ENCODE peak calls at places on chromosomes 16 and 17, in seven cellular contexts. One of them, this sample, is unnamed. For H3K27me3, the result is how much of the 10 kb centered on the place peaks cover.

GRCh38 chr17:73279704-73280103 is 18.0 kb upstream of the CPSF4L start:
- DNase-seq in adrenal gland: no peak
- DNase-seq in colonic mucosa: no peak
- DNase-seq in tibial nerve: no peak
- DNase-seq in PC-9: no peak
- DNase-seq in transverse colon: no peak
- DNase-seq in right lobe of liver: no peak
- DNase-seq in this sample: no peak

GRCh38 chr16:1941924-1942809 is 832 bp downstream of the MSRB1 start:
- DNase-seq in adrenal gland: no peak
- DNase-seq in colonic mucosa: peak
- DNase-seq in tibial nerve: no peak
- DNase-seq in PC-9: peak
- DNase-seq in transverse colon: no peak
- DNase-seq in right lobe of liver: no peak
- DNase-seq in this sample: no peak

GRCh38 chr17:40399185-40399584 is 18.5 kb downstream of the TOP2A start:
- DNase-seq in adrenal gland: no peak
- DNase-seq in colonic mucosa: no peak
- DNase-seq in tibial nerve: no peak
- DNase-seq in PC-9: no peak
- DNase-seq in transverse colon: no peak
- DNase-seq in right lobe of liver: no peak
- DNase-seq in this sample: no peak

GRCh38 chr17:63421681-63422645 is 24.1 kb downstream of the CYB561 start:
- DNase-seq in adrenal gland: no peak
- DNase-seq in colonic mucosa: no peak
- DNase-seq in tibial nerve: no peak
- DNase-seq in PC-9: no peak
- DNase-seq in transverse colon: no peak
- DNase-seq in right lobe of liver: no peak
- DNase-seq in this sample: no peak

GRCh38 chr16:30924086-30924714 is 828 bp downstream of the FBXL19 start:
- DNase-seq in adrenal gland: no peak
- DNase-seq in colonic mucosa: peak
- DNase-seq in tibial nerve: no peak
- DNase-seq in PC-9: no peak
- DNase-seq in transverse colon: peak
- DNase-seq in right lobe of liver: peak
- DNase-seq in this sample: no peak

GRCh38 chr16:56910654-56911539 is 21.0 kb upstream of the HERPUD1 start:
- DNase-seq in adrenal gland: peak
- DNase-seq in colonic mucosa: no peak
- DNase-seq in tibial nerve: peak
- DNase-seq in PC-9: no peak
- DNase-seq in transverse colon: peak
- DNase-seq in right lobe of liver: no peak
- DNase-seq in this sample: no peak

GRCh38 chr17:74453665-74454196 is 12.7 kb upstream of the CD300A start:
- DNase-seq in adrenal gland: no peak
- DNase-seq in colonic mucosa: peak
- DNase-seq in tibial nerve: no peak
- DNase-seq in PC-9: no peak
- DNase-seq in transverse colon: no peak
- DNase-seq in right lobe of liver: no peak
- DNase-seq in this sample: no peak

GRCh38 chr16:693766-694165 is 3.6 kb upstream of the WDR24 start:
- DNase-seq in adrenal gland: no peak
- DNase-seq in colonic mucosa: no peak
- DNase-seq in tibial nerve: no peak
- DNase-seq in PC-9: no peak
- DNase-seq in transverse colon: no peak
- DNase-seq in right lobe of liver: no peak
- DNase-seq in this sample: no peak

GRCh38 chr16:67430504-67431076 is 331 bp upstream of the HSD11B2 start:
- DNase-seq in adrenal gland: no peak
- DNase-seq in colonic mucosa: peak
- DNase-seq in tibial nerve: no peak
- DNase-seq in PC-9: peak
- DNase-seq in transverse colon: peak
- DNase-seq in right lobe of liver: peak
- DNase-seq in this sample: no peak

GRCh38 chr17:74351552-74352210 is 10.0 kb downstream of the BTBD17 start:
- DNase-seq in adrenal gland: no peak
- DNase-seq in colonic mucosa: no peak
- DNase-seq in tibial nerve: no peak
- DNase-seq in PC-9: no peak
- DNase-seq in transverse colon: no peak
- DNase-seq in right lobe of liver: no peak
- DNase-seq in this sample: no peak

GRCh38 chr17:83194761-83195329 is 115.4 kb downstream of the METRNL start:
- DNase-seq in adrenal gland: no peak
- DNase-seq in colonic mucosa: no peak
- DNase-seq in tibial nerve: peak
- DNase-seq in PC-9: peak
- DNase-seq in transverse colon: no peak
- DNase-seq in right lobe of liver: peak
- DNase-seq in this sample: no peak

GRCh38 chr16:70377782-70378181 is 31.1 kb downstream of the DDX19A start:
- DNase-seq in adrenal gland: no peak
- DNase-seq in colonic mucosa: no peak
- DNase-seq in tibial nerve: no peak
- DNase-seq in PC-9: no peak
- DNase-seq in transverse colon: no peak
- DNase-seq in right lobe of liver: no peak
- DNase-seq in this sample: no peak

GRCh38 chr16:4767872-4768548 is 1.0 kb upstream of the ZNF500 start:
- DNase-seq in adrenal gland: peak
- DNase-seq in colonic mucosa: peak
- DNase-seq in tibial nerve: peak
- DNase-seq in PC-9: peak
- DNase-seq in transverse colon: peak
- DNase-seq in right lobe of liver: no peak
- DNase-seq in this sample: no peak

GRCh38 chr16:73122604-73123386 is 74.9 kb upstream of the ZFHX3 start:
- DNase-seq in adrenal gland: peak
- DNase-seq in colonic mucosa: no peak
- DNase-seq in tibial nerve: peak
- DNase-seq in PC-9: no peak
- DNase-seq in transverse colon: no peak
- DNase-seq in right lobe of liver: peak
- DNase-seq in this sample: no peak

GRCh38 chr17:73646409-73647305 is 2.4 kb upstream of the SDK2 start:
- DNase-seq in adrenal gland: no peak
- DNase-seq in colonic mucosa: no peak
- DNase-seq in tibial nerve: no peak
- DNase-seq in PC-9: no peak
- DNase-seq in transverse colon: no peak
- DNase-seq in right lobe of liver: no peak
- DNase-seq in this sample: no peak

GRCh38 chr17:81036128-81036891 is 1.4 kb downstream of the BAIAP2 start:
- DNase-seq in adrenal gland: peak
- DNase-seq in colonic mucosa: no peak
- DNase-seq in tibial nerve: no peak
- DNase-seq in PC-9: no peak
- DNase-seq in transverse colon: no peak
- DNase-seq in right lobe of liver: peak
- DNase-seq in this sample: no peak

GRCh38 chr17:81037026-81037782 is 2.3 kb downstream of the BAIAP2 start:
- DNase-seq in adrenal gland: peak
- DNase-seq in colonic mucosa: no peak
- DNase-seq in tibial nerve: no peak
- DNase-seq in PC-9: peak
- DNase-seq in transverse colon: no peak
- DNase-seq in right lobe of liver: peak
- DNase-seq in this sample: no peak

GRCh38 chr17:81034168-81034777 is 678 bp upstream of the BAIAP2 start:
- DNase-seq in adrenal gland: no peak
- DNase-seq in colonic mucosa: no peak
- DNase-seq in tibial nerve: no peak
- DNase-seq in PC-9: no peak
- DNase-seq in transverse colon: no peak
- DNase-seq in right lobe of liver: peak
- DNase-seq in this sample: no peak

GRCh38 chr17:81034779-81035388 is at the start of gene BAIAP2:
- DNase-seq in adrenal gland: peak
- DNase-seq in colonic mucosa: peak
- DNase-seq in tibial nerve: peak
- DNase-seq in PC-9: peak
- DNase-seq in transverse colon: peak
- DNase-seq in right lobe of liver: peak
- DNase-seq in this sample: peak

DNA sequence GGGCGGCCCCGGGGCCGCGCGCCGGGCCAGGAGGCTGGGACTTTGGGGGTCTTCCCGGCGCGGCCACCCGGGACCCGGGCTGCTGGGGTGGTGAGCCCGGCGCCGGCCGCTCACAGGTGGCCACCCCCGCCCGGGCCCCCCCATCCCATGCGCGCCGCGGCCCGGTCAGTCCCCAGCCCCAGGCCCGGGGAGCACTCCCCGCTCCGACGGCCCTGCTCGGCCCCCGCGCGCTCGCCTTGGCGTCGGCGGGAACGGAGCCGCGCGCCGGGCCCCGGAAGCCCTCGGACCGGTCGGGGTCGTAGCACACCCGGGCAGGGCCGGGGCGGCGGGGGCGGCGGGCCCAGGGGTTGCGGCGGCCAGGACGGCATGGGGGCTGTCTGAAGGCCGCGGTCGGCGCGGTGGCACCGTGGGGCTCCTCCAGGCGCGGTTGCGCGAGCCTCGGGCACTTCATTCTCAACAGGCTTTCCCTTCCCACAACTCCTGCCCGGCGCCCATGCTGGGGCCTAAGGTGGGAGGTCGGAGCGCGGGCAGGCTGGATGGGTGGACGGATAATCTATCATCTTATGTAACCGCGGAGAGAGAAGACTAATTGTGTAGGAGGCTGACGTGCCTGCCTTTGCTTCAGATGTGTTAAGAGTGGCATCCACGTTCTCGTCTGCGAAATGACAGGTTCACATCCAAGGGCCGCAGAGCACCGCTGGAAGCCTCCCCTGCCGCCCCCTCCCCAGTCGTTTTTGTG is 607 bp downstream of the BAIAP2 start:
- DNase-seq in adrenal gland: no peak
- DNase-seq in colonic mucosa: no peak
- DNase-seq in tibial nerve: no peak
- DNase-seq in PC-9: peak
- DNase-seq in transverse colon: no peak
- DNase-seq in right lobe of liver: peak
- DNase-seq in this sample: no peak
- H3K4me3 ChIP-seq in adrenal gland: no peak
- H3K4me3 ChIP-seq in colonic mucosa: peak
- H3K4me3 ChIP-seq in tibial nerve: peak
- H3K4me3 ChIP-seq in PC-9: peak
- H3K4me3 ChIP-seq in transverse colon: peak
- H3K4me3 ChIP-seq in right lobe of liver: peak
- H3K4me3 ChIP-seq in this sample: peak

GRCh38 chr17:6688944-6689343 is 24.2 kb downstream of the SLC13A5 start:
- DNase-seq in adrenal gland: no peak
- DNase-seq in colonic mucosa: no peak
- DNase-seq in tibial nerve: no peak
- DNase-seq in PC-9: no peak
- DNase-seq in transverse colon: no peak
- DNase-seq in right lobe of liver: no peak
- DNase-seq in this sample: no peak
- H3K27me3 ChIP-seq in adrenal gland: under half
- H3K27me3 ChIP-seq in colonic mucosa: under half
- H3K27me3 ChIP-seq in tibial nerve: under half
- H3K27me3 ChIP-seq in PC-9: under half
- H3K27me3 ChIP-seq in transverse colon: under half
- H3K27me3 ChIP-seq in right lobe of liver: under half
- H3K27me3 ChIP-seq in this sample: under half

GRCh38 chr16:27234171-27234570 is 30.8 kb downstream of the KDM8 start:
- DNase-seq in adrenal gland: no peak
- DNase-seq in colonic mucosa: no peak
- DNase-seq in tibial nerve: no peak
- DNase-seq in PC-9: no peak
- DNase-seq in transverse colon: no peak
- DNase-seq in right lobe of liver: no peak
- DNase-seq in this sample: no peak
- H3K27ac ChIP-seq in adrenal gland: peak
- H3K27ac ChIP-seq in colonic mucosa: peak
- H3K27ac ChIP-seq in tibial nerve: peak
- H3K27ac ChIP-seq in PC-9: no peak
- H3K27ac ChIP-seq in transverse colon: peak
- H3K27ac ChIP-seq in right lobe of liver: no peak
- H3K27ac ChIP-seq in this sample: no peak

DNA sequence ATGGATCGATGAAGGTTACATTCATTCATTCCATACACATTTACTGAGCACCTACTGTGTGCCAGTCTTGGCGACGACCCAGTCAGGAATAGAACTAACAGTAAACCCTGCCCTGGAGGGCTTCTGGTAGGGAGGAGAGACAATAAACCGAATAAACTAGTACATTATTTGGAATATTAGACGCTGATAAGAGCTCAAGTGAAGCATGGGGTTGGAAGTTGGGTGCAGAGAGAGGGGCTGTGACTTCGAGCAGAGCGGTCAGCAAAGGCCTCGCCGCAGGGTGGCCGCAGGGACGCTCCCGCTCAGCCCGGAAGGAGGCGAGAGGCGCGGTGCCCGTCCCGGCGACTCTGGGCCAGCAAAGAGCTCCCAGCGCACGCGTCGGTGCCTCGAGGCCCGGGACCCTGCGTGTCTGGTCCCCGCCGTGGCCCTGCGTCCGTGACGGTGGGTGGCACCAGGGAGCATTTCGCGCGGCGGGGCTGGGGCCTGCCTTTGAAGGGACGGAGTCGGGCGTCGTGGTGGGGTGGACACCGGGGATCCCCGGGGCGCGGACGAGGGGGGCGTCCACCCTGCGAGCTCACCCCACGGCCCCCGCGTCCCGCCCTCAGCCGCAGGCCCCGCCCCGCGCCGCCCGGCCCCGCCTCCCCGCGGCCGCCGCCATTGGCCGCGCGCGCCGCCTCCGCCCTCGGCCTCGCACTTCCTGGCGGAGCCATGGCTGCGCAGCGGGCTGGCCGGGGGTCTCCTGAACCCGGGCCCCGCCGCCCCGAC is at the start of gene KLHL36:
- DNase-seq in adrenal gland: no peak
- DNase-seq in colonic mucosa: peak
- DNase-seq in tibial nerve: peak
- DNase-seq in PC-9: peak
- DNase-seq in transverse colon: peak
- DNase-seq in right lobe of liver: peak
- DNase-seq in this sample: no peak
- H3K4me3 ChIP-seq in adrenal gland: peak
- H3K4me3 ChIP-seq in colonic mucosa: peak
- H3K4me3 ChIP-seq in tibial nerve: peak
- H3K4me3 ChIP-seq in PC-9: peak
- H3K4me3 ChIP-seq in transverse colon: peak
- H3K4me3 ChIP-seq in right lobe of liver: peak
- H3K4me3 ChIP-seq in this sample: peak

GRCh38 chr17:61458491-61459433 is 6.5 kb downstream of the TBX4 start:
- DNase-seq in adrenal gland: peak
- DNase-seq in colonic mucosa: peak
- DNase-seq in tibial nerve: no peak
- DNase-seq in PC-9: no peak
- DNase-seq in transverse colon: no peak
- DNase-seq in right lobe of liver: no peak
- DNase-seq in this sample: no peak
- H3K27me3 ChIP-seq in adrenal gland: half or more
- H3K27me3 ChIP-seq in colonic mucosa: half or more
- H3K27me3 ChIP-seq in tibial nerve: under half
- H3K27me3 ChIP-seq in PC-9: under half
- H3K27me3 ChIP-seq in transverse colon: half or more
- H3K27me3 ChIP-seq in right lobe of liver: under half
- H3K27me3 ChIP-seq in this sample: half or more

GRCh38 chr17:57852041-57852954 is 2.5 kb upstream of the MRPS23 start:
- DNase-seq in adrenal gland: no peak
- DNase-seq in colonic mucosa: no peak
- DNase-seq in tibial nerve: no peak
- DNase-seq in PC-9: no peak
- DNase-seq in transverse colon: no peak
- DNase-seq in right lobe of liver: no peak
- DNase-seq in this sample: no peak
- H3K27ac ChIP-seq in adrenal gland: peak
- H3K27ac ChIP-seq in colonic mucosa: peak
- H3K27ac ChIP-seq in tibial nerve: peak
- H3K27ac ChIP-seq in PC-9: no peak
- H3K27ac ChIP-seq in transverse colon: peak
- H3K27ac ChIP-seq in right lobe of liver: no peak
- H3K27ac ChIP-seq in this sample: no peak

This sample was measured in iPS DF 6.9.